ENCODE peak calls at places on chromosomes 16 and 17, in ten cellular contexts. One of them, this sample, is unnamed.

GRCh38 chr17:18905226-18905625 is 46.7 kb upstream of the SLC5A10 start:
- DNase-seq in fibroblast of mammary gland: no peak
- DNase-seq in A549: no peak
- DNase-seq in PC-3: no peak
- DNase-seq in GM06990: no peak
- DNase-seq in HCT116: no peak
- DNase-seq in endothelial cell: no peak
- DNase-seq in GM13977: no peak
- DNase-seq in bronchial epithelial cell: no peak
- DNase-seq in A673: no peak
- DNase-seq in this sample: no peak

GRCh38 chr17:75601057-75601987 is 13.7 kb downstream of the MYO15B start:
- DNase-seq in endothelial cell: peak
- DNase-seq in fibroblast of mammary gland: peak
- DNase-seq in A673: peak
- DNase-seq in HCT116: peak
- DNase-seq in GM06990: no peak
- DNase-seq in PC-3: peak
- DNase-seq in bronchial epithelial cell: peak
- DNase-seq in A549: peak
- DNase-seq in GM13977: peak
- DNase-seq in this sample: peak

GRCh38 chr16:15948532-15949209 is 745 bp upstream of the ABCC1 start:
- DNase-seq in A549: no peak
- DNase-seq in GM06990: no peak
- DNase-seq in bronchial epithelial cell: no peak
- DNase-seq in GM13977: peak
- DNase-seq in PC-3: no peak
- DNase-seq in endothelial cell: no peak
- DNase-seq in A673: no peak
- DNase-seq in fibroblast of mammary gland: no peak
- DNase-seq in HCT116: no peak
- DNase-seq in this sample: no peak

GRCh38 chr17:82346342-82347300 is 12.4 kb upstream of the TEX19 start:
- DNase-seq in A549: no peak
- DNase-seq in bronchial epithelial cell: no peak
- DNase-seq in endothelial cell: no peak
- DNase-seq in PC-3: no peak
- DNase-seq in GM06990: no peak
- DNase-seq in GM13977: no peak
- DNase-seq in fibroblast of mammary gland: no peak
- DNase-seq in A673: no peak
- DNase-seq in HCT116: no peak
- DNase-seq in this sample: no peak

GRCh38 chr17:76707985-76708807 is 2.6 kb downstream of the MXRA7 start:
- DNase-seq in A549: no peak
- DNase-seq in GM13977: no peak
- DNase-seq in PC-3: no peak
- DNase-seq in HCT116: no peak
- DNase-seq in endothelial cell: peak
- DNase-seq in fibroblast of mammary gland: peak
- DNase-seq in bronchial epithelial cell: no peak
- DNase-seq in A673: no peak
- DNase-seq in GM06990: no peak
- DNase-seq in this sample: no peak

GRCh38 chr17:1555618-1556471 is 6.7 kb downstream of the PITPNA start:
- DNase-seq in bronchial epithelial cell: no peak
- DNase-seq in fibroblast of mammary gland: no peak
- DNase-seq in GM13977: peak
- DNase-seq in endothelial cell: no peak
- DNase-seq in GM06990: peak
- DNase-seq in A673: no peak
- DNase-seq in PC-3: no peak
- DNase-seq in A549: no peak
- DNase-seq in HCT116: no peak
- DNase-seq in this sample: no peak

GRCh38 chr17:45793999-45794540 is 9.9 kb downstream of the CRHR1 start:
- DNase-seq in A673: no peak
- DNase-seq in A549: no peak
- DNase-seq in bronchial epithelial cell: no peak
- DNase-seq in endothelial cell: no peak
- DNase-seq in PC-3: no peak
- DNase-seq in fibroblast of mammary gland: no peak
- DNase-seq in GM06990: no peak
- DNase-seq in HCT116: no peak
- DNase-seq in GM13977: no peak
- DNase-seq in this sample: no peak

GRCh38 chr16:14321542-14321941 is 250.4 kb downstream of the MRTFB start:
- DNase-seq in endothelial cell: no peak
- DNase-seq in HCT116: no peak
- DNase-seq in bronchial epithelial cell: no peak
- DNase-seq in PC-3: no peak
- DNase-seq in fibroblast of mammary gland: no peak
- DNase-seq in GM13977: no peak
- DNase-seq in A673: no peak
- DNase-seq in A549: peak
- DNase-seq in GM06990: no peak
- DNase-seq in this sample: no peak

GRCh38 chr17:39782481-39782880 is 44.7 kb downstream of the GRB7 start:
- DNase-seq in endothelial cell: no peak
- DNase-seq in A673: peak
- DNase-seq in HCT116: no peak
- DNase-seq in A549: no peak
- DNase-seq in GM06990: no peak
- DNase-seq in fibroblast of mammary gland: no peak
- DNase-seq in GM13977: no peak
- DNase-seq in PC-3: peak
- DNase-seq in bronchial epithelial cell: peak
- DNase-seq in this sample: peak

GRCh38 chr17:67194134-67194533 is 50.9 kb downstream of the HELZ start:
- DNase-seq in endothelial cell: peak
- DNase-seq in PC-3: no peak
- DNase-seq in A673: no peak
- DNase-seq in GM06990: no peak
- DNase-seq in fibroblast of mammary gland: no peak
- DNase-seq in bronchial epithelial cell: no peak
- DNase-seq in GM13977: no peak
- DNase-seq in HCT116: no peak
- DNase-seq in A549: peak
- DNase-seq in this sample: no peak

GRCh38 chr16:23434380-23434779 is 18.6 kb downstream of the COG7 start:
- DNase-seq in A549: peak
- DNase-seq in GM06990: peak
- DNase-seq in GM13977: peak
- DNase-seq in endothelial cell: peak
- DNase-seq in HCT116: peak
- DNase-seq in PC-3: peak
- DNase-seq in fibroblast of mammary gland: peak
- DNase-seq in A673: peak
- DNase-seq in bronchial epithelial cell: peak
- DNase-seq in this sample: peak

GRCh38 chr16:85303354-85303883 is 191.1 kb upstream of the CIBAR2 start:
- DNase-seq in A673: no peak
- DNase-seq in bronchial epithelial cell: peak
- DNase-seq in fibroblast of mammary gland: no peak
- DNase-seq in GM06990: peak
- DNase-seq in A549: peak
- DNase-seq in PC-3: no peak
- DNase-seq in GM13977: peak
- DNase-seq in HCT116: peak
- DNase-seq in endothelial cell: peak
- DNase-seq in this sample: peak

GRCh38 chr16:57592591-57593003 is 35.8 kb upstream of the ADGRG1 start:
- DNase-seq in PC-3: no peak
- DNase-seq in GM06990: no peak
- DNase-seq in endothelial cell: no peak
- DNase-seq in bronchial epithelial cell: no peak
- DNase-seq in HCT116: no peak
- DNase-seq in fibroblast of mammary gland: no peak
- DNase-seq in GM13977: no peak
- DNase-seq in A549: no peak
- DNase-seq in A673: no peak
- DNase-seq in this sample: no peak

GRCh38 chr16:89193576-89194293 is 6.6 kb downstream of the SLC22A31 start:
- DNase-seq in PC-3: no peak
- DNase-seq in HCT116: no peak
- DNase-seq in A549: no peak
- DNase-seq in GM06990: peak
- DNase-seq in GM13977: no peak
- DNase-seq in bronchial epithelial cell: no peak
- DNase-seq in fibroblast of mammary gland: no peak
- DNase-seq in A673: peak
- DNase-seq in endothelial cell: no peak
- DNase-seq in this sample: no peak

GRCh38 chr16:1919680-1919998 is 1.4 kb upstream of the HS3ST6 start:
- DNase-seq in A549: no peak
- DNase-seq in GM06990: no peak
- DNase-seq in PC-3: no peak
- DNase-seq in fibroblast of mammary gland: no peak
- DNase-seq in bronchial epithelial cell: no peak
- DNase-seq in GM13977: no peak
- DNase-seq in A673: no peak
- DNase-seq in HCT116: no peak
- DNase-seq in endothelial cell: no peak
- DNase-seq in this sample: no peak

GRCh38 chr16:81014672-81015071 is 7.7 kb downstream of the CENPN start:
- DNase-seq in GM06990: no peak
- DNase-seq in fibroblast of mammary gland: no peak
- DNase-seq in PC-3: no peak
- DNase-seq in GM13977: no peak
- DNase-seq in HCT116: no peak
- DNase-seq in A549: no peak
- DNase-seq in endothelial cell: no peak
- DNase-seq in bronchial epithelial cell: no peak
- DNase-seq in A673: no peak
- DNase-seq in this sample: no peak

GRCh38 chr17:49260011-49260921 is 29.7 kb upstream of the PHOSPHO1 start:
- DNase-seq in HCT116: peak
- DNase-seq in A673: peak
- DNase-seq in A549: peak
- DNase-seq in PC-3: peak
- DNase-seq in GM13977: peak
- DNase-seq in fibroblast of mammary gland: peak
- DNase-seq in endothelial cell: peak
- DNase-seq in GM06990: peak
- DNase-seq in bronchial epithelial cell: peak
- DNase-seq in this sample: peak

GRCh38 chr17:41647038-41647813 is 22.9 kb upstream of the KRT17 start:
- DNase-seq in fibroblast of mammary gland: no peak
- DNase-seq in A673: peak
- DNase-seq in GM13977: no peak
- DNase-seq in bronchial epithelial cell: no peak
- DNase-seq in PC-3: no peak
- DNase-seq in HCT116: no peak
- DNase-seq in endothelial cell: no peak
- DNase-seq in GM06990: no peak
- DNase-seq in A549: no peak
- DNase-seq in this sample: no peak

GRCh38 chr16:77869997-77870813 is 81.8 kb downstream of the VAT1L start:
- DNase-seq in bronchial epithelial cell: no peak
- DNase-seq in fibroblast of mammary gland: no peak
- DNase-seq in GM13977: no peak
- DNase-seq in PC-3: no peak
- DNase-seq in endothelial cell: no peak
- DNase-seq in A549: no peak
- DNase-seq in HCT116: no peak
- DNase-seq in A673: peak
- DNase-seq in GM06990: no peak
- DNase-seq in this sample: no peak

GRCh38 chr17:48012151-48012520 is 25.5 kb downstream of the COPZ2 start:
- DNase-seq in GM06990: peak
- DNase-seq in endothelial cell: peak
- DNase-seq in HCT116: no peak
- DNase-seq in fibroblast of mammary gland: no peak
- DNase-seq in GM13977: peak
- DNase-seq in PC-3: peak
- DNase-seq in A673: peak
- DNase-seq in bronchial epithelial cell: no peak
- DNase-seq in A549: no peak
- DNase-seq in this sample: no peak
- TF ChIP-seq CTCF in GM06990: no peak
- TF ChIP-seq CTCF in endothelial cell: no peak
- TF ChIP-seq CTCF in HCT116: no peak
- TF ChIP-seq CTCF in fibroblast of mammary gland: no peak
- TF ChIP-seq CTCF in GM13977: peak
- TF ChIP-seq CTCF in PC-3: no peak
- TF ChIP-seq CTCF in A673: peak
- TF ChIP-seq CTCF in bronchial epithelial cell: no peak
- TF ChIP-seq CTCF in A549: no peak
- TF ChIP-seq CTCF in this sample: no peak

GRCh38 chr17:48131216-48131824 is 23.8 kb downstream of the SNX11 start:
- DNase-seq in GM06990: no peak
- DNase-seq in A549: peak
- DNase-seq in GM13977: peak
- DNase-seq in HCT116: peak
- DNase-seq in PC-3: peak
- DNase-seq in fibroblast of mammary gland: peak
- DNase-seq in A673: peak
- DNase-seq in endothelial cell: peak
- DNase-seq in bronchial epithelial cell: peak
- DNase-seq in this sample: peak
- TF ChIP-seq CTCF in GM06990: peak
- TF ChIP-seq CTCF in A549: peak
- TF ChIP-seq CTCF in GM13977: peak
- TF ChIP-seq CTCF in HCT116: peak
- TF ChIP-seq CTCF in PC-3: peak
- TF ChIP-seq CTCF in fibroblast of mammary gland: peak
- TF ChIP-seq CTCF in A673: peak
- TF ChIP-seq CTCF in endothelial cell: peak
- TF ChIP-seq CTCF in bronchial epithelial cell: peak
- TF ChIP-seq CTCF in this sample: peak

DNA sequence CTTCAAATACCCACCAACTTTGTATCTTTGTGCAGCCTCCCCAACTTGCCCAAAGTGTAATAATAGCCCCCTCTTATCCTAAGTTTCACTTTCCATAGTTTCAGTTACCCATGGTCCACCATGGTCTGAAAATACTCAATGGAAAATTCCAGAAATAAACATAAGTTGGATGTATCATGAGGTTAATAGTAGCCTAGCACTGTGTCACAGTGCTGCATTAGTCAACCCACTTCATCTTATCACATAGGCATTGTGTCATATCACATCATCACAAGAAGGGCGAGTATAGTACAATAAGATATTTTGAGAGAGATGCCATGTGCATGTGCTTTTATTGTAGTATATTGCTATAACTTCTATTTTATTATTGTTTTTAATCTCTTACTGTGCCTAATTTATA is 21.9 kb downstream of the OMG start:
- DNase-seq in A549: no peak
- DNase-seq in fibroblast of mammary gland: peak
- DNase-seq in GM06990: no peak
- DNase-seq in A673: no peak
- DNase-seq in endothelial cell: no peak
- DNase-seq in PC-3: no peak
- DNase-seq in GM13977: no peak
- DNase-seq in HCT116: no peak
- DNase-seq in bronchial epithelial cell: peak
- DNase-seq in this sample: peak
- TF ChIP-seq CTCF in A549: no peak
- TF ChIP-seq CTCF in fibroblast of mammary gland: no peak
- TF ChIP-seq CTCF in GM06990: no peak
- TF ChIP-seq CTCF in A673: no peak
- TF ChIP-seq CTCF in endothelial cell: no peak
- TF ChIP-seq CTCF in PC-3: no peak
- TF ChIP-seq CTCF in GM13977: no peak
- TF ChIP-seq CTCF in HCT116: no peak
- TF ChIP-seq CTCF in bronchial epithelial cell: no peak
- TF ChIP-seq CTCF in this sample: no peak

GRCh38 chr16:10762336-10762995 is 18.8 kb downstream of the NUBP1 start:
- DNase-seq in GM13977: no peak
- DNase-seq in HCT116: no peak
- DNase-seq in fibroblast of mammary gland: no peak
- DNase-seq in PC-3: no peak
- DNase-seq in endothelial cell: no peak
- DNase-seq in GM06990: no peak
- DNase-seq in A673: no peak
- DNase-seq in A549: no peak
- DNase-seq in bronchial epithelial cell: no peak
- DNase-seq in this sample: no peak
- TF ChIP-seq CTCF in GM13977: no peak
- TF ChIP-seq CTCF in HCT116: no peak
- TF ChIP-seq CTCF in fibroblast of mammary gland: no peak
- TF ChIP-seq CTCF in PC-3: no peak
- TF ChIP-seq CTCF in endothelial cell: no peak
- TF ChIP-seq CTCF in GM06990: no peak
- TF ChIP-seq CTCF in A673: no peak
- TF ChIP-seq CTCF in A549: no peak
- TF ChIP-seq CTCF in bronchial epithelial cell: no peak
- TF ChIP-seq CTCF in this sample: no peak

This sample was measured in epithelial cell of esophagus.